ENCODE peak calls at places on chromosomes 1 and 21, in four cellular contexts. M, D, K and U are unnamed samples.

GRCh38 chr1:118204648-118205047 is 19.6 kb upstream of the SPAG17 start:
- DNase-seq in M (no peak), D (peak; percentile 6), K (no peak), U (no peak)

GRCh38 chr1:26321315-26322041 is 3.7 kb downstream of the CD52 start:
- DNase-seq in M (peak; percentile 98), D (peak; percentile 78), K (peak; percentile 95), U (peak; percentile 94)

GRCh38 chr1:45260244-45260643 is 53.8 kb upstream of the ZSWIM5 start:
- DNase-seq in M (no peak), D (no peak), K (no peak), U (no peak)

GRCh38 chr1:76510672-76511071 is 356.6 kb upstream of the ST6GALNAC5 start:
- DNase-seq in M (no peak), D (no peak), K (no peak), U (no peak)

GRCh38 chr1:185075476-185075875 is 30.1 kb downstream of the RNF2 start:
- DNase-seq in M (no peak), D (no peak), K (no peak), U (no peak)

GRCh38 chr1:38740543-38740942 is 119.0 kb downstream of the RRAGC start:
- DNase-seq in M (no peak), D (no peak), K (no peak), U (no peak)

GRCh38 chr1:83761084-83761760 is 237.7 kb downstream of the TTLL7 start:
- DNase-seq in M (no peak), D (no peak), K (no peak), U (no peak)

GRCh38 chr1:234601217-234602017 is 8.6 kb downstream of the IRF2BP2 start:
- DNase-seq in M (no peak), D (peak; percentile 58), K (no peak), U (peak; percentile 56)

GRCh38 chr1:16076871-16077250 is 3.4 kb upstream of the FAM131C start:
- DNase-seq in M (no peak), D (no peak), K (no peak), U (no peak)

GRCh38 chr1:43935711-43936427 is 2.3 kb downstream of the ARTN start:
- DNase-seq in M (no peak), D (no peak), K (no peak), U (no peak)

GRCh38 chr1:7093297-7093696 is 308.0 kb downstream of the CAMTA1 start:
- DNase-seq in M (no peak), D (no peak), K (no peak), U (no peak)

GRCh38 chr1:41221995-41222991 is 19.8 kb downstream of the SCMH1 start:
- DNase-seq in M (no peak), D (peak; percentile 56), K (no peak), U (no peak)

GRCh38 chr21:26835027-26835713 is 10.0 kb downstream of the ADAMTS1 start:
- DNase-seq in M (no peak), D (no peak), K (no peak), U (no peak)

GRCh38 chr1:39332828-39333227 is 128.3 kb downstream of the MACF1 start:
- DNase-seq in M (no peak), D (no peak), K (no peak), U (no peak)

GRCh38 chr1:220528049-220528678 is at the start of gene MARK1:
- DNase-seq in M (no peak), D (peak; percentile 89), K (no peak), U (peak; percentile 20)

GRCh38 chr1:223834660-223835263 is 11.0 kb downstream of the TP53BP2 start:
- DNase-seq in M (no peak), D (no peak), K (no peak), U (no peak)